ENCODE peak calls at places on chromosomes 3 and 15, in four cellular contexts. E, I, X and M are unnamed samples.

GRCh38 chr3:27907929-27908328 is 185.8 kb upstream of the EOMES start:
- DNase-seq in I (no peak), E (no peak), X (no peak), M (no peak)

GRCh38 chr15:83372434-83372873 is 74.7 kb upstream of the SH3GL3 start:
- DNase-seq in E (no peak), I (no peak), X (no peak), M (no peak)

GRCh38 chr3:184808021-184808420 is 3.9 kb upstream of the VPS8 start:
- DNase-seq in E (no peak), X (no peak), I (no peak), M (no peak)

GRCh38 chr3:51539291-51539891 is 872 bp downstream of the RAD54L2 start:
- DNase-seq in I (no peak), X (no peak), E (no peak), M (no peak)

GRCh38 chr15:82098674-82099073 is 52.9 kb upstream of the MEX3B start:
- DNase-seq in X (no peak), I (no peak), E (no peak), M (no peak)

GRCh38 chr3:7693976-7694375 is 807.6 kb upstream of the LMCD1 start:
- DNase-seq in E (no peak), X (no peak), I (no peak), M (no peak)

GRCh38 chr3:14241716-14242115 is 63.1 kb downstream of the LSM3 start:
- DNase-seq in I (no peak), X (no peak), E (no peak), M (no peak)

GRCh38 chr3:171260430-171260829 is 199.8 kb downstream of the TNIK start:
- DNase-seq in I (no peak), X (no peak), E (peak), M (no peak)

GRCh38 chr3:46123646-46124045 is 84.5 kb downstream of the CCR1 start:
- DNase-seq in X (no peak), E (no peak), I (no peak), M (no peak)

GRCh38 chr3:170220871-170221270 is 1.4 kb upstream of the PRKCI start:
- DNase-seq in X (no peak), I (no peak), E (no peak), M (no peak)

GRCh38 chr3:115986555-115987207 is 363.4 kb downstream of the GAP43 start:
- DNase-seq in I (no peak), X (no peak), E (peak), M (no peak)

GRCh38 chr3:151044706-151045105 is 40.8 kb upstream of the MED12L start:
- DNase-seq in E (no peak), X (no peak), I (no peak), M (no peak)

GRCh38 chr3:48957006-48957705 is 32.9 kb upstream of the P4HTM start:
- DNase-seq in I (no peak), X (no peak), E (no peak), M (no peak)

GRCh38 chr3:190120161-190121060 is at the start of gene P3H2:
- DNase-seq in E (peak), X (peak), I (peak), M (peak)

GRCh38 chr3:51282931-51283330 is 102.2 kb upstream of the MANF start:
- DNase-seq in X (no peak), E (no peak), I (no peak), M (no peak)

GRCh38 chr15:64050281-64051092 is 4.2 kb upstream of the DAPK2 start:
- DNase-seq in X (no peak), E (no peak), I (no peak), M (peak)

GRCh38 chr15:79015416-79015815 is 70.6 kb upstream of the CTSH start:
- DNase-seq in E (no peak), X (no peak), I (no peak), M (no peak)

GRCh38 chr3:147427796-147428195 is 18.6 kb downstream of the ZIC1 start:
- DNase-seq in X (no peak), E (no peak), I (no peak), M (no peak)

GRCh38 chr15:39021341-39021740 is 456.7 kb upstream of the RASGRP1 start:
- DNase-seq in I (no peak), E (no peak), X (no peak), M (no peak)

GRCh38 chr3:190443257-190443656 is 6.4 kb downstream of the TMEM207 start:
- DNase-seq in E (no peak), X (no peak), I (no peak), M (no peak)

GRCh38 chr15:71789616-71790015 is 20.7 kb upstream of the NR2E3 start:
- DNase-seq in X (no peak), E (no peak), I (no peak), M (no peak)

GRCh38 chr15:91973481-91973880 is 120.0 kb downstream of the SLCO3A1 start:
- DNase-seq in E (no peak), I (no peak), X (no peak), M (no peak)

GRCh38 chr3:18445421-18446066 is 20.4 kb upstream of the SATB1 start:
- DNase-seq in X (no peak), I (peak), E (no peak), M (peak)

GRCh38 chr3:123758081-123758564 is 126.0 kb downstream of the MYLK start:
- DNase-seq in E (peak), I (no peak), X (no peak), M (peak)

GRCh38 chr3:146625117-146625775 is 20.1 kb upstream of the PLSCR5 start:
- DNase-seq in I (no peak), X (no peak), E (no peak), M (no peak)

GRCh38 chr15:88635343-88635742 is 3.5 kb upstream of the ISG20 start:
- DNase-seq in I (no peak), E (no peak), X (no peak), M (no peak)

GRCh38 chr3:22089284-22089683 is 338.3 kb upstream of the ZNF385D start:
- DNase-seq in X (no peak), I (no peak), E (peak), M (peak)

GRCh38 chr3:169454060-169454317 is 209.5 kb downstream of the MECOM start:
- DNase-seq in E (no peak), X (no peak), I (no peak), M (no peak)

GRCh38 chr15:43406192-43406591 is 35.3 kb downstream of the TUBGCP4 start:
- DNase-seq in E (no peak), X (no peak), I (no peak), M (no peak)

GRCh38 chr3:127004641-127005397 is 21.9 kb downstream of the PLXNA1 start:
- DNase-seq in E (no peak), I (no peak), X (no peak), M (no peak)

GRCh38 chr3:112354642-112355333 is 21.8 kb downstream of the CD200 start:
- DNase-seq in I (no peak), X (no peak), E (no peak), M (no peak)

GRCh38 chr15:89283201-89283600 is 39.4 kb downstream of the FANCI start:
- DNase-seq in E (no peak), I (no peak), X (no peak), M (no peak)

GRCh38 chr3:84960994-84961393 is 2.2 kb downstream of the CADM2 start:
- DNase-seq in I (no peak), X (no peak), E (no peak), M (no peak)

GRCh38 chr3:177810162-177810623 is 612.9 kb upstream of the TBL1XR1 start:
- DNase-seq in E (no peak), X (no peak), I (no peak), M (no peak)

GRCh38 chr3:110542552-110543164 is 529.0 kb upstream of the NECTIN3 start:
- DNase-seq in X (no peak), E (no peak), I (no peak), M (no peak)

GRCh38 chr15:39140060-39140604 is 440.7 kb upstream of the THBS1 start:
- DNase-seq in I (no peak), X (no peak), E (no peak), M (no peak)

GRCh38 chr3:150765949-150766720 is 3.2 kb upstream of the SIAH2 start:
- DNase-seq in I (no peak), X (no peak), E (no peak), M (no peak)

GRCh38 chr3:49255112-49255511 is 21.9 kb downstream of the C3orf62 start:
- DNase-seq in X (no peak), E (no peak), I (no peak), M (no peak)